ENCODE peak calls at places on chromosomes 6 and 20, in eight cellular contexts. A is fibroblast of lung, H is stomach, I is mesendoderm, L is body of pancreas, R is tibial artery, B is keratinocyte, N is mesenchymal stem cell. P is an unnamed sample. For H3K36me3, the result is how much of the 10 kb centered on the place peaks cover.

GRCh38 chr6:127879685-127880084 is 21.2 kb downstream of the THEMIS start:
- DNase-seq in A (peak), H (no peak), I (peak), L (no peak), R (no peak), B (no peak), N (peak), P (peak)

GRCh38 chr6:136774228-136775041 is 17.8 kb downstream of the MAP3K5 start:
- DNase-seq in A (peak), H (no peak), I (peak), L (no peak), R (no peak), B (no peak), N (peak), P (no peak)

GRCh38 chr6:106748547-106749207 is 119.3 kb downstream of the QRSL1 start:
- DNase-seq in A (no peak), H (no peak), I (peak), L (no peak), R (no peak), B (no peak), N (peak), P (no peak)

GRCh38 chr20:479487-479886 is 17.2 kb upstream of the TBC1D20 start:
- DNase-seq in A (peak), H (no peak), I (no peak), L (no peak), R (no peak), B (no peak), N (no peak), P (no peak)

GRCh38 chr6:52157301-52157930 is 28.8 kb upstream of the IL17A start:
- DNase-seq in A (no peak), H (no peak), I (no peak), L (no peak), R (no peak), B (peak), N (no peak), P (peak)

GRCh38 chr6:125198285-125199009 is 44.9 kb downstream of the TPD52L1 start:
- DNase-seq in A (no peak), H (no peak), I (no peak), L (peak), R (no peak), B (no peak), N (no peak), P (no peak)

GRCh38 chr6:114312931-114313330 is 29.9 kb downstream of the HS3ST5 start:
- DNase-seq in A (no peak), H (no peak), I (no peak), L (no peak), R (no peak), B (no peak), N (no peak), P (no peak)

GRCh38 chr6:33000053-33000452 is 9.3 kb downstream of the HLA-DOA start:
- DNase-seq in A (no peak), H (peak), I (peak), L (no peak), R (no peak), B (no peak), N (no peak), P (no peak)

GRCh38 chr6:97203343-97203742 is 79.7 kb downstream of the MMS22L start:
- DNase-seq in A (peak), H (no peak), I (peak), L (no peak), R (no peak), B (no peak), N (peak), P (no peak)

GRCh38 chr20:54398814-54399213 is 76.6 kb upstream of the DOK5 start:
- DNase-seq in A (no peak), H (no peak), I (no peak), L (no peak), R (no peak), B (no peak), N (no peak), P (no peak)

GRCh38 chr6:168370310-168370991 is 50.9 kb upstream of the DACT2 start:
- DNase-seq in A (no peak), H (peak), I (peak), L (peak), R (peak), B (no peak), N (peak), P (no peak)

GRCh38 chr6:129490551-129491245 is 219.3 kb downstream of the ARHGAP18 start:
- DNase-seq in A (peak), H (no peak), I (peak), L (peak), R (peak), B (peak), N (peak), P (peak)

GRCh38 chr20:33233129-33233774 is 2.5 kb upstream of the BPIFA1 start:
- DNase-seq in A (no peak), H (no peak), I (peak), L (no peak), R (no peak), B (no peak), N (no peak), P (no peak)

GRCh38 chr6:45663181-45664180 is 285.7 kb upstream of the SUPT3H start:
- DNase-seq in A (peak), H (no peak), I (peak), L (no peak), R (peak), B (no peak), N (peak), P (peak)

GRCh38 chr6:1821188-1822183 is 211.8 kb downstream of the FOXC1 start:
- DNase-seq in A (peak), H (no peak), I (no peak), L (no peak), R (no peak), B (no peak), N (no peak), P (peak)

GRCh38 chr6:141426400-141426980 is 706.2 kb upstream of the GJE1 start:
- DNase-seq in A (no peak), H (no peak), I (no peak), L (no peak), R (no peak), B (no peak), N (no peak), P (no peak)

GRCh38 chr20:10761786-10762185 is 88.0 kb upstream of the JAG1 start:
- DNase-seq in A (peak), H (no peak), I (no peak), L (peak), R (no peak), B (no peak), N (no peak), P (peak)

GRCh38 chr6:134593887-134594286 is 276.0 kb upstream of the SGK1 start:
- DNase-seq in A (no peak), H (no peak), I (no peak), L (peak), R (no peak), B (no peak), N (no peak), P (no peak)

GRCh38 chr20:46316984-46317684 is 8.8 kb upstream of the CDH22 start:
- DNase-seq in A (no peak), H (no peak), I (no peak), L (peak), R (no peak), B (no peak), N (no peak), P (no peak)

GRCh38 chr6:143157146-143157545 is 96.5 kb downstream of the AIG1 start:
- DNase-seq in A (no peak), H (no peak), I (peak), L (no peak), R (no peak), B (no peak), N (no peak), P (no peak)

GRCh38 chr20:10111144-10111771 is 76.5 kb downstream of the ANKEF1 start:
- DNase-seq in A (no peak), H (peak), I (no peak), L (peak), R (no peak), B (no peak), N (peak), P (no peak)

GRCh38 chr6:34237316-34237721 is 646 bp downstream of the HMGA1 start:
- DNase-seq in A (no peak), H (no peak), I (no peak), L (no peak), R (no peak), B (no peak), N (no peak), P (no peak)

GRCh38 chr20:50720582-50720981 is 10.8 kb upstream of the PARD6B start:
- DNase-seq in A (no peak), H (no peak), I (no peak), L (no peak), R (no peak), B (no peak), N (no peak), P (no peak)

GRCh38 chr6:50030777-50031562 is 9.2 kb upstream of the DEFB110 start:
- DNase-seq in A (peak), H (no peak), I (peak), L (no peak), R (no peak), B (no peak), N (peak), P (no peak)

GRCh38 chr6:143348531-143348930 is 102.0 kb downstream of the ADAT2 start:
- DNase-seq in A (peak), H (no peak), I (no peak), L (no peak), R (no peak), B (no peak), N (no peak), P (no peak)

GRCh38 chr6:136751478-136751956 is 40.8 kb downstream of the MAP3K5 start:
- DNase-seq in A (no peak), H (no peak), I (no peak), L (no peak), R (no peak), B (no peak), N (no peak), P (no peak)

GRCh38 chr20:62141043-62141396 is 2.2 kb downstream of the PSMA7 start:
- DNase-seq in A (no peak), H (no peak), I (no peak), L (no peak), R (no peak), B (no peak), N (no peak), P (no peak)

GRCh38 chr20:53569005-53569404 is 24.6 kb downstream of the ZNF217 start:
- DNase-seq in A (no peak), H (no peak), I (no peak), L (no peak), R (no peak), B (no peak), N (no peak), P (no peak)

GRCh38 chr6:5138995-5139827 is 54.1 kb downstream of the PPP1R3G start:
- DNase-seq in A (no peak), H (no peak), I (peak), L (no peak), R (no peak), B (no peak), N (no peak), P (no peak)

GRCh38 chr20:63288581-63289251 is 4.3 kb upstream of the COL20A1 start:
- DNase-seq in A (no peak), H (no peak), I (no peak), L (peak), R (no peak), B (no peak), N (no peak), P (no peak)
- H3K36me3 ChIP-seq in A (under half), H (half or more), I (under half), L (under half), R (under half), B (under half), N (under half), P (half or more)

DNA sequence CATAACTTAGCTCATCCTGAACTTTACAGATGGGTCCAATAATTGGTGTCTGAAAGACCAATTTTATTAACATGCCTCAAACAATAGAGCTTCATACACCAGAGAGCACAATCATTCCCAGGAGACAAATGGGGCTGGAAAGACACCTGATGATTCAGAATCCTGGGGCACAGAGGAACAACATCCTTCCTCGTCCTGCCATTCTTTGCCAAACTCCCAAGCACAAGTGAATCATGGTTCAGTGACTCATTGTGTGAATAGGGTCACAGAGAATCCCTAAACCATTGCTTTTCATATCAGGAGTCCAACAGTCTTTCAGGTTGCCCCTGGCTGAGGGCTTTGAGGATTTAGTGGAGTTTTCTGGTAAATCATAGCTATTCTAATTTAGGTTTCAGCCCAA is 266.4 kb upstream of the BMP2 start:
- DNase-seq in A (peak), H (no peak), I (no peak), L (no peak), R (no peak), B (peak), N (peak), P (peak)
- H3K27ac ChIP-seq in A (no peak), H (no peak), I (no peak), L (no peak), R (no peak), B (peak), N (no peak), P (peak)

GRCh38 chr6:79001415-79001814 is 76.6 kb downstream of the PHIP start:
- DNase-seq in A (no peak), H (no peak), I (no peak), L (no peak), R (no peak), B (no peak), N (no peak), P (no peak)

GRCh38 chr6:79004239-79004638 is 73.8 kb downstream of the PHIP start:
- DNase-seq in A (no peak), H (no peak), I (no peak), L (no peak), R (no peak), B (no peak), N (no peak), P (no peak)

GRCh38 chr6:79009819-79010218 is 68.2 kb downstream of the PHIP start:
- DNase-seq in A (no peak), H (no peak), I (no peak), L (no peak), R (no peak), B (no peak), N (no peak), P (no peak)

GRCh38 chr6:79005497-79005896 is 72.6 kb downstream of the PHIP start:
- DNase-seq in A (peak), H (no peak), I (no peak), L (no peak), R (no peak), B (no peak), N (no peak), P (no peak)

DNA sequence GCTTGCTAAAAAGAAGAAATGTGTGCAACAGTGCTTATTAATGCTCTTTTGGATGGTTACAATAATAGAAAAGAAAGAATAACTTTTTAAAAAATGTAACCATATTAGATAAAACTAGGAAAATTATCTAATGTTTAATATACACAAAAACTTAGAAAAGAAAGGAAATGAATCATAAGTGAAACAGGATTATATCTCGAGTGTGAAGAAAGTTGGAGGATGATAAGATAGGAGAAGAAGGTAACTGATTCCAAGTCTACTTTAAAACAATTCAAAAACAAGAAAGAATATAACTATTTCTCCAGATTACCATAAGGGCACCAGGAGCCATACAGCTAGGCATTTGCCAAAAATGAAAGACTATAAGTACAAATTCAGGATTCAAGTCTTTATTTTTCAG is 73.0 kb downstream of the PHIP start:
- DNase-seq in A (no peak), H (no peak), I (no peak), L (no peak), R (no peak), B (no peak), N (no peak), P (no peak)
- H3K36me3 ChIP-seq in A (under half), H (half or more), I (under half), L (under half), R (under half), B (under half), N (half or more), P (under half)

GRCh38 chr6:47242483-47243386 is 67.0 kb downstream of the TNFRSF21 start:
- DNase-seq in A (peak), H (peak), I (peak), L (peak), R (peak), B (peak), N (peak), P (peak)

GRCh38 chr6:47248446-47248845 is 61.3 kb downstream of the TNFRSF21 start:
- DNase-seq in A (no peak), H (no peak), I (no peak), L (no peak), R (no peak), B (no peak), N (no peak), P (no peak)

GRCh38 chr6:47246556-47246955 is 63.1 kb downstream of the TNFRSF21 start:
- DNase-seq in A (no peak), H (no peak), I (no peak), L (no peak), R (no peak), B (no peak), N (no peak), P (no peak)

GRCh38 chr6:47247227-47247797 is 62.4 kb downstream of the TNFRSF21 start:
- DNase-seq in A (peak), H (no peak), I (no peak), L (peak), R (peak), B (no peak), N (peak), P (no peak)

GRCh38 chr6:47245745-47246371 is 63.8 kb downstream of the TNFRSF21 start:
- DNase-seq in A (no peak), H (no peak), I (peak), L (peak), R (no peak), B (no peak), N (peak), P (no peak)
- H3K27ac ChIP-seq in A (no peak), H (no peak), I (no peak), L (no peak), R (no peak), B (no peak), N (no peak), P (no peak)

DNA sequence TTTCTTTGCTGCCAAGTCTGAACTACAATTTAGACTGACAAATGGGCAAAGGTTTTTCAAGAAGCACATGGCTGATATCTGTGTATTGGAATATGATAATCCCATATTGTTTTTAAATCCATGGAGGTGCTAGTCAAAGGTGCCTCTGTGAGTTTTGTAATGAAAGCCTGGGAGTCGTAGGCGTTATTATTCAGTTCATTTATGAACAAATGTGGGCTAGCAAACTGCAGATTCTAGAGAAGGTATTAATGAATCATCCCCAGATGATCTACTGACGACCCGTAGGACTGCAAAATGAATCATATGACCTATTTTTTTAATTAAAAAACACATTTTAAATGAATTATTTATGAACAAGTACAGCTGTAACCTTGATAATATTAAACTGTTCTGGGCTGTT is 1317.7 kb upstream of the MAP3K7 start:
- DNase-seq in A (no peak), H (no peak), I (no peak), L (no peak), R (no peak), B (no peak), N (no peak), P (no peak)
- H3K36me3 ChIP-seq in A (under half), H (under half), I (under half), L (under half), R (under half), B (under half), N (under half), P (under half)

DNA sequence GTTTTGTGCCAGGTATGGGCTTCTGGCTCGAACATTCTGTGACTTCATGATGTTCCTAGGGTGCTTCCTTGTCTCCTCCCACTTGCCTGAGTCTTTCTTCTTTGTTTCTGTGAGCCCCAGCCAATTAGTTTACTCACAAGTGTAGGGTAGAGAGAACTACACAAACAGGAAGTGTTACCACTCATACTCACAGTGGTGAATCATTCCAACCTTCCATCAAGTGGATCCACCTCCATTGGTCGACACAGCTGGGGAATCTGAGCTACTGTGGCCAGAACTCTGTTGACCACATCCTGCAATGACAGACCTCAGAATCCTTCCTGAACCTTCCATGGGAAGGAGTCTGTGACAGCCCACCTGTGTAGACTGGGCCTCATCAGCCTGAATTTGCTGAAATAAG is 76.8 kb downstream of the UNC5CL start:
- DNase-seq in A (peak), H (no peak), I (peak), L (no peak), R (no peak), B (peak), N (peak), P (peak)
- H3K27ac ChIP-seq in A (peak), H (no peak), I (no peak), L (no peak), R (no peak), B (peak), N (peak), P (no peak)

GRCh38 chr20:22462975-22463914 is 121.1 kb downstream of the FOXA2 start:
- DNase-seq in A (no peak), H (no peak), I (no peak), L (no peak), R (no peak), B (no peak), N (no peak), P (no peak)
- H3K36me3 ChIP-seq in A (under half), H (under half), I (under half), L (under half), R (under half), B (under half), N (under half), P (under half)

GRCh38 chr20:25045343-25045712 is 12.6 kb downstream of the ACSS1 start:
- DNase-seq in A (no peak), H (peak), I (no peak), L (no peak), R (no peak), B (no peak), N (no peak), P (no peak)

GRCh38 chr20:25046181-25046641 is 11.7 kb downstream of the ACSS1 start:
- DNase-seq in A (no peak), H (peak), I (no peak), L (peak), R (no peak), B (no peak), N (no peak), P (no peak)

GRCh38 chr20:25043499-25044260 is 14.3 kb downstream of the ACSS1 start:
- DNase-seq in A (no peak), H (no peak), I (no peak), L (no peak), R (no peak), B (no peak), N (no peak), P (no peak)

GRCh38 chr20:25044261-25044560 is 13.7 kb downstream of the ACSS1 start:
- DNase-seq in A (no peak), H (no peak), I (no peak), L (no peak), R (no peak), B (no peak), N (no peak), P (no peak)

GRCh38 chr20:25044660-25045342 is 13.1 kb downstream of the ACSS1 start:
- DNase-seq in A (no peak), H (no peak), I (no peak), L (no peak), R (no peak), B (no peak), N (no peak), P (no peak)
- H3K27ac ChIP-seq in A (no peak), H (no peak), I (no peak), L (peak), R (peak), B (no peak), N (no peak), P (no peak)

GRCh38 chr20:39865446-39865845 is 823.6 kb downstream of the MAFB start:
- DNase-seq in A (no peak), H (no peak), I (no peak), L (no peak), R (no peak), B (no peak), N (no peak), P (no peak)

GRCh38 chr20:39857188-39857587 is 831.8 kb downstream of the MAFB start:
- DNase-seq in A (peak), H (no peak), I (no peak), L (no peak), R (no peak), B (no peak), N (no peak), P (no peak)

GRCh38 chr20:39861381-39861780 is 827.7 kb downstream of the MAFB start:
- DNase-seq in A (no peak), H (no peak), I (no peak), L (peak), R (no peak), B (no peak), N (no peak), P (no peak)

GRCh38 chr20:39862613-39863012 is 826.4 kb downstream of the MAFB start:
- DNase-seq in A (peak), H (no peak), I (no peak), L (no peak), R (no peak), B (no peak), N (no peak), P (no peak)
- H3K36me3 ChIP-seq in A (under half), H (under half), I (under half), L (under half), R (under half), B (under half), N (under half), P (under half)

GRCh38 chr6:158572653-158573541 is 13.0 kb downstream of the TMEM181 start:
- DNase-seq in A (no peak), H (no peak), I (no peak), L (no peak), R (no peak), B (no peak), N (no peak), P (no peak)
- H3K27ac ChIP-seq in A (no peak), H (peak), I (no peak), L (peak), R (no peak), B (peak), N (no peak), P (no peak)

P was measured in brain microvascular endothelial cell.